ENCODE peak calls at places on chromosomes 13 and 19, in six cellular contexts. M, B, O, N, F and E are unnamed samples.
A peak's percentile ranks its signal among the peaks of the same experiment; 100 is the strongest.

GRCh38 chr19:8423821-8424223 is 10.7 kb downstream of the MARCHF2 start:
- DNase-seq in M (peak; percentile 96), B (peak; percentile 94), O (peak; percentile 89), N (no peak), F (peak; percentile 62), E (peak; percentile 81)

GRCh38 chr19:48591021-48591420 is 15.5 kb upstream of the SPACA4 start:
- DNase-seq in M (no peak), B (no peak), O (no peak), N (no peak), F (no peak), E (no peak)

GRCh38 chr13:27425151-27425917 is 915 bp downstream of the GTF3A start:
- DNase-seq in M (no peak), B (no peak), O (no peak), N (no peak), F (no peak), E (no peak)

GRCh38 chr19:30227071-30227621 is 145.0 kb upstream of the ZNF536 start:
- DNase-seq in M (no peak), B (no peak), O (no peak), N (no peak), F (no peak), E (no peak)

GRCh38 chr19:35783469-35784400 is 8.4 kb downstream of the ARHGAP33 start:
- DNase-seq in M (no peak), B (no peak), O (no peak), N (no peak), F (peak; percentile 29), E (no peak)

GRCh38 chr19:31338069-31338767 is 11.0 kb downstream of the TSHZ3 start:
- DNase-seq in M (peak; percentile 68), B (peak; percentile 58), O (peak; percentile 30), N (no peak), F (peak; percentile 72), E (no peak)

GRCh38 chr19:40923934-40924391 is 41.9 kb upstream of the CYP2A7 start:
- DNase-seq in M (no peak), B (no peak), O (peak; percentile 39), N (no peak), F (no peak), E (no peak)

GRCh38 chr19:1445185-1445931 is 4.6 kb upstream of the APC2 start:
- DNase-seq in M (peak; percentile 46), B (peak; percentile 66), O (peak; percentile 65), N (peak; percentile 98), F (peak; percentile 85), E (no peak)

GRCh38 chr19:23800868-23801267 is 42.2 kb upstream of the ZNF681 start:
- DNase-seq in M (no peak), B (no peak), O (no peak), N (no peak), F (no peak), E (no peak)
- TF ChIP-seq CTCF in M (no peak), B (no peak), O (no peak), N (no peak), F (no peak), E (no peak)

DNA sequence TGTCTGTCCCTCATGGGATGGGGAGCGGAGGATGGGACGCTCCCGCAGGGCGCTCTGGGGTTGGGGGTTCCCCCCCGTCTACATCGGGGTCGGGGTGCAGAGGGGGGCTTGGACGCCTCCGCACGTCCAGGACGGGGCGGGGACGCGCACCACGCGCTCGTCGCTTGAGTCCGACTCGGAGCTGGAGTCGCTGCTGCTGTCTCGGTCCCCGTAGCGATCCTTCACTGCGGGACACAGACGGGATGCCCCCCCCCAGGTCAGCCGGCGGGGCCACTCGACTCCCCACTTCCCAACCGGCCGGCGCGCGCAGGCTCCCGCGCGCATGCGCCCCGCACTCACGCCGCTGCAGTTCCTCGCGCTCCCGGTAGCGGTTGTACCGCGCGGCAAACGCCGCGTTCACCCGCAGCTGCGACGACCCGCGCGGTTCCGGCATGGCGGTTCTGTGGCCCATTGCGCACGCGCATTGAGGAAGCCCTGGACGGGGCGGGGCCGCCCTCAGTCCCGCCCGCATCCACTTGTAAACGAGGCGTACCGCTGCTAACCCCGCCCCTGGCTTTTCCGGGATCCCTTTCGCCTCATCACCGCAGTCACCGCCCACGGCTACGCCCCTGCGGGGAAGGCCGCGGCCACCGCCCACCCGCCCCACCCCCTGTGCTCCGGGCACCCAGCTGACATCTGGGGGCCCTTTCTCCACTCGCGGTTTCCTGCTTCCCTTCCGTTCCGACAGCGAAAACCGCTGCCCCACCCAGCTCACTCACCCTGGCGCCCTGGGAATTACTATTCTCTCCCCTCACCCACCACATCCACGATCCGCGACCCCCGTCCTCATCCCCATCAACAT is at the start of gene KRI1:
- DNase-seq in M (peak; percentile 98), B (peak; percentile 99), O (peak; percentile 99), N (peak; percentile 99), F (peak; percentile 99), E (peak; percentile 49)
- TF ChIP-seq CTCF in M (peak; percentile 16), B (peak; percentile 52), O (peak; percentile 66), N (no peak), F (peak; percentile 45), E (peak; percentile 27)

DNA sequence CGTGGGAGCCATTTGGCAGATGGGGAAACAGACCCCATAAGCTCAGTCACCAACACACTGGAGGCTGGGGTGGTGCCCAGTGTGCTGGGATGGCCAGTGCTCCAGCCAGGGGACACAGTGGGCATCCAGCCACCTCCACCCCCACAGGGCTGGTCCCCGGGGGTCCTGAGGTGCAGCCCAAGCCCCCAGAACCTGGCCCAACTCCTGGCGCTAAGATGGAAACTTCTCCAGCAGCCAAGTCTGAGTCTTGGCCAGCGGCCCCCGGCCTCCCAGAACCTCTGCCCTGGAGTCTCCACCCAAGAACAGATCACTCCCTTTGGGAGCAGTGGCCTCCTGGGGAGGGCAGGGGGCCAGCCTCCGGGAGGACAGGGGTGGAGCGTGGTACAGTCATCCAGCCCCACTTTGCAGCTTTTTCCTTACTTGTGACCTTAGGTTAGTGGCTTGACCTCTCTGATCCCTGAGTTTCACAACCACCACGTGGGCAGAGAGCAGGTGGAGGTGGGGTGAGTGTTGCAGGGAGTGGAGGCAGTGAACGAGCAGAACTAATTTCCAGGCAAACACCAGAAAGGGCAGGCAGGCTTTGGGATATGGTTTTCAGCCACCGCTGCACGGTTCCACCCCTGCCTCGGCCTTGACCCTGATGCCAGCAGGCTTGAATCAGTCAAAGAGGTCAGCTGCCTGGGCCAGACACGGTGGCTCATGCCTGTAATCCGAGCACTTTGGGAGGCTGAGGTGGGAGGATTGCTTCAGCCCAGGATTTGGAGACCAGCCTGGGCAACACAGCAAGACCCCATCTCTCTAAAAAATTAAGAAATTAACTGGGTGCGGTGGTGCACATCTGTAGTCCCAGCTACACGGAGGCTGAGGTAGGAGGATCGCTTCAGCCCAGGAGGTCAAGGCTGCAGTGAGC is 4.3 kb upstream of the NRTN start:
- DNase-seq in M (no peak), B (no peak), O (peak; percentile 52), N (no peak), F (no peak), E (no peak)
- TF ChIP-seq CTCF in M (no peak), B (no peak), O (no peak), N (no peak), F (no peak), E (no peak)

DNA sequence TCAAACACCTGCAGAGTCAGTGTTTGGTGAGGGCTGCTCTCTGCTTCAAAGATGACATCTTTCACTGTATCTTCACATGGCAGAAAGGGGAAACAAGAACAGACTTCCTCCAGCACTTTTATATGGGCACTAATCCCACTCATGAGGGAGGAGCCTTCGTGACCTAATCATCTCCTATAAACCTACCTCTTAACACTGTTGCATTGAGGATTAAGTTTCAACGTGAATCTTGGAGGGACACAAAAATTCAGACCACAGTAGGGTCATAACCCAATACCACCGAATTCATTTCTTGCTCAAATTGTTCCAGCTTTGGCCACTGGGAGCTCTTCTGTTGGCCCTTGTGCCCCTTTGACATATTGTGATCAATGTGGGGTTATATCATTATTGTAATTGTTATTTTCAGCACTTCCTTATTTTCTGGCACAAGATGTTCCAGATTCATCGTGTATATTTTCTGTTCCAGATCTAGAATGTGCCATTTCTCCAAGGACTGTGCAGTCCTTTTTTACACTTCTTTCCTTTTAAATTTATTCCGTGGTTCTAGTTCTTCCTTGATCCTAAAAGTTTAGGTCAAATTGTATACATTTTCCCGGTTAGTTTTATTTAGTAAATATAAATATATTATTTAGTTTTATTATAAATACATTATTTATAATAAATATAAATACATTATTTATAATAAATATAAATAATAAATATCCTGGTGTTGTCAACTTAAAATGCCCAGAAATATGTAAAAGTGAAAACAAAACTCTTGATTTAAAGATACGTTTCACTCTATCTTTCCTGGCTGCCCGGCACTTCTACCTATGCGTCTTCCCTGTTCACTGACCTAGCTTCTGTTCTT is 35.5 kb upstream of the IGFL4 start:
- DNase-seq in M (no peak), B (no peak), O (no peak), N (no peak), F (no peak), E (no peak)
- TF ChIP-seq CTCF in M (no peak), B (no peak), O (no peak), N (no peak), F (no peak), E (no peak)